ENCODE peak calls at places on chromosomes 4 and X, in ten cellular contexts. I, H, P, D, B, V, S, O, T and U are unnamed samples.
A peak's percentile ranks its signal among the peaks of the same experiment; 100 is the strongest.

GRCh38 chrX:39767446-39767845 is 330.3 kb downstream of the BCOR start:
- DNase-seq in I (no peak), H (no peak), P (no peak), D (no peak), B (no peak), V (no peak), S (peak; percentile 28), O (no peak), T (no peak), U (no peak)

GRCh38 chr4:111512081-111512774 is 633.0 kb upstream of the FAM241A start:
- DNase-seq in I (no peak), H (no peak), P (peak; percentile 60), D (no peak), B (no peak), V (no peak), S (no peak), O (no peak), T (no peak), U (no peak)

GRCh38 chrX:107135076-107135964 is 16.7 kb upstream of the RBM41 start:
- DNase-seq in I (no peak), H (no peak), P (no peak), D (no peak), B (no peak), V (no peak), S (no peak), O (no peak), T (no peak), U (no peak)

GRCh38 chr4:89482248-89482647 is 174.6 kb upstream of the GPRIN3 start:
- DNase-seq in I (no peak), H (no peak), P (peak; percentile 35), D (peak; percentile 31), B (peak; percentile 70), V (no peak), S (no peak), O (peak; percentile 61), T (no peak), U (no peak)

GRCh38 chr4:151100517-151100916 is 1.1 kb downstream of the RPS3A start:
- DNase-seq in I (no peak), H (no peak), P (no peak), D (peak; percentile 30), B (no peak), V (no peak), S (no peak), O (no peak), T (no peak), U (no peak)

GRCh38 chr4:72899214-72899613 is 170.3 kb downstream of the COX18 start:
- DNase-seq in I (no peak), H (no peak), P (no peak), D (no peak), B (peak; percentile 58), V (no peak), S (no peak), O (no peak), T (no peak), U (no peak)

GRCh38 chrX:55326985-55327384 is 62.3 kb upstream of the PAGE3 start:
- DNase-seq in I (no peak), H (no peak), P (peak; percentile 76), D (no peak), B (no peak), V (no peak), S (no peak), O (no peak), T (no peak), U (no peak)

GRCh38 chrX:30039768-30040167 is 175.6 kb upstream of the MAGEB2 start:
- DNase-seq in I (no peak), H (no peak), P (no peak), D (no peak), B (no peak), V (no peak), S (no peak), O (no peak), T (no peak), U (no peak)

DNA sequence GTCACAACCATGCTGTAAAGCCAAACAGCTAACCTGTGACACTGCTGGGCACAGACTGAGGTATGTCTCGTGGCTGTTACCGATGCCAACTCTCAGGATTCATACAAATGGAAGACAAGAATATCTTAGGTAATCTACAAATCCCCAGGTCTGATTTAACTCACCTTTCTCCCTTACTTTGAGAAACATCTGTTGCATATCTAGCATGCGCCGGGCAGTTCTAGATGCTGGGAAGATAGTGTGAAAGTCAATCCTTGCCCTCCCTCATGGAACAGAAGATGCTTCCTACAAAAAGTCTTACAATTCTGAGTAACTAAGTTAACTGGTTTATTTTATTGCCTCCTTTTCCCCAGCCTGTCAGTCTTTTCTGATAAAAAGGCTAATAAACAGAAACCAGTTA is 212.2 kb upstream of the FAT1 start:
- DNase-seq in I (no peak), H (no peak), P (no peak), D (no peak), B (no peak), V (no peak), S (no peak), O (no peak), T (no peak), U (no peak)
- H3K4me1 ChIP-seq in I (peaks cover 13% of the 10 kb centered on the region), H (no peaks in the 10 kb centered on the region), P (peaks cover 52% of the 10 kb centered on the region), D (peaks cover 11% of the 10 kb centered on the region), B (peaks cover 6% of the 10 kb centered on the region), V (no peaks in the 10 kb centered on the region), S (no peaks in the 10 kb centered on the region), O (no peaks in the 10 kb centered on the region), T (no peaks in the 10 kb centered on the region), U (no peaks in the 10 kb centered on the region)

GRCh38 chr4:144611850-144612249 is 34.1 kb upstream of the HHIP start:
- DNase-seq in I (no peak), H (no peak), P (no peak), D (peak; percentile 12), B (peak; percentile 68), V (no peak), S (no peak), O (peak; percentile 25), T (no peak), U (no peak)
- TF ChIP-seq CTCF in I (no peak), H (no peak), P (peak; percentile 65), D (peak; percentile 67), B (peak; percentile 76), V (no peak), S (no peak), O (peak; percentile 44), T (no peak), U (peak; percentile 23)

GRCh38 chr4:114384629-114385028 is 214.0 kb upstream of the UGT8 start:
- DNase-seq in I (no peak), H (no peak), P (no peak), D (peak; percentile 36), B (peak; percentile 56), V (no peak), S (no peak), O (peak; percentile 29), T (no peak), U (no peak)

GRCh38 chr4:114385195-114385985 is 213.2 kb upstream of the UGT8 start:
- DNase-seq in I (no peak), H (no peak), P (no peak), D (no peak), B (no peak), V (no peak), S (no peak), O (no peak), T (no peak), U (no peak)

GRCh38 chr4:114383055-114383454 is 215.6 kb upstream of the UGT8 start:
- DNase-seq in I (no peak), H (no peak), P (no peak), D (no peak), B (no peak), V (no peak), S (no peak), O (no peak), T (no peak), U (no peak)

GRCh38 chr4:114386637-114387233 is 211.9 kb upstream of the UGT8 start:
- DNase-seq in I (no peak), H (no peak), P (no peak), D (peak; percentile 34), B (peak; percentile 46), V (no peak), S (no peak), O (peak; percentile 24), T (no peak), U (no peak)

DNA sequence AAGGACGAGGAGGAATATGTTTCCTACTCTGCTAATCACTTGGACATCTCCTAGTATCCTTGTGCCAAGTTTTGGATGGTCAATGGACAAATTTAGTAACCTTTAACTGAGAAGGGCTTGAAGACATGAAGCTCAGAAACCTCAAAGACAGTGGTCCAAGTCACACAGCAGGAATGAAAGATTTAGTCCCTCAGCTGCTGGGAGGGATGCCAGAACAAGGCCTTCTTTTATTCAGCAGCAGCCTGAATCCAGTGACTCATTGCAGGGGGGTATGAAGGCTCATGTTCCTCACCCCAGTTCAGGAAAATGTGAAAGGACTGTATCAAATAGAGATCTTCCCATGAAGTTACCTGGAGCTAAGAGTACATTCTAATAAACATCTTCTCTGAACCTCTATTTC is 214.9 kb upstream of the UGT8 start:
- DNase-seq in I (no peak), H (no peak), P (no peak), D (no peak), B (no peak), V (no peak), S (no peak), O (no peak), T (no peak), U (no peak)
- H3K4me1 ChIP-seq in I (no peaks in the 10 kb centered on the region), H (no peaks in the 10 kb centered on the region), P (peaks cover 18% of the 10 kb centered on the region), D (no peaks in the 10 kb centered on the region), B (no peaks in the 10 kb centered on the region), V (no peaks in the 10 kb centered on the region), S (no peaks in the 10 kb centered on the region), O (no peaks in the 10 kb centered on the region), T (no peaks in the 10 kb centered on the region), U (no peaks in the 10 kb centered on the region)

GRCh38 chr4:54685810-54686209 is 28.1 kb downstream of the KIT start:
- DNase-seq in I (no peak), H (no peak), P (no peak), D (no peak), B (no peak), V (no peak), S (no peak), O (no peak), T (no peak), U (no peak)

GRCh38 chr4:54678826-54679225 is 21.1 kb downstream of the KIT start:
- DNase-seq in I (no peak), H (no peak), P (no peak), D (no peak), B (peak; percentile 26), V (no peak), S (no peak), O (no peak), T (no peak), U (no peak)

GRCh38 chr4:54677853-54678650 is 20.3 kb downstream of the KIT start:
- DNase-seq in I (no peak), H (no peak), P (no peak), D (no peak), B (no peak), V (no peak), S (no peak), O (no peak), T (no peak), U (no peak)

GRCh38 chr4:54687887-54688841 is 30.4 kb downstream of the KIT start:
- DNase-seq in I (no peak), H (no peak), P (no peak), D (no peak), B (no peak), V (no peak), S (no peak), O (no peak), T (no peak), U (no peak)

DNA sequence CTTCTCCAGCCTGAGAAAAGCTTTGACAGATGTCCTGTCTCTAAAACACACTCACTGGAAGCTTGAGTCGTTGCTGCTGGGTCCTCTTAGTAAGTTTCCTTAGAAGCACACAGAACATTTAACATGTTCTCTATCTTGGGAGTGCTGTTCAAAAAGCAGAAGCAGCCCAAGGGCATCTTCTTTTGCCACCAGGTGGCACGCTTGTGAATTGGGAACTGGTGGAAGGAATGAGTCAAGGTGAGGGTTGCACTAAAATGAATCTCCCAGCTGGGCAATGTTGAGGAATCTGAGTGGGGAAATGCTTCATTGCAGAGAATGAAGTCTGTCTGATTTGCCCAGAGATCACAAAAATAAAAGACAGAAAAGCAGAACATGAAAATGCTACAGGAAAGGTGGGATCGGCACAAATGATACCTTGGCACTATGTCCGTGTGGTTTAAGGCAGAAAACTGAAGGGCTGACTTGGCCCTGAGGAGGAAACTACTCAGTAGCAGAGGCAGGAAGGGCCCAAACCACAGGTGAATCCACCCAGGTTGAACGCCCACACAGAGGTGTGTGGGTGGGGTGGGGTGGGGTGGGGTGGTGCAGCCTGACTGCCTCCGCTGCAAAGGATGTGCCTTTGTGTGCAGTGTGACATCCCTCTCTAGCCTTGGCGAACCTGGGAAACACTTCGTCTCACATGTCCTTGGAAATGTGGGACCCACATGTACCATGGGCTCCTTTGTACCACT is 26.0 kb downstream of the KIT start:
- DNase-seq in I (no peak), H (peak; percentile 48), P (no peak), D (peak; percentile 37), B (peak; percentile 56), V (no peak), S (no peak), O (no peak), T (no peak), U (no peak)
- TF ChIP-seq CTCF in I (peak; percentile 26), H (peak; percentile 47), P (peak; percentile 47), D (peak; percentile 76), B (peak; percentile 61), V (peak; percentile 13), S (peak; percentile 32), O (peak; percentile 35), T (no peak), U (peak; percentile 41)